ENCODE peak calls at places on chromosomes 2 and 18, in six cellular contexts. C, P, U, S, F and O are unnamed samples.
A peak's percentile ranks its signal among the peaks of the same experiment; 100 is the strongest.

GRCh38 chr2:152369176-152369860 is 34.3 kb downstream of the FMNL2 start:
- DNase-seq in C (peak; percentile 37), P (no peak), U (no peak), S (no peak), F (no peak), O (no peak)

GRCh38 chr2:165898381-165898780 is 55.2 kb downstream of the TTC21B start:
- DNase-seq in C (no peak), P (no peak), U (no peak), S (no peak), F (no peak), O (no peak)

GRCh38 chr2:9803023-9803805 is 40.1 kb upstream of the TAF1B start:
- DNase-seq in C (no peak), P (no peak), U (no peak), S (no peak), F (no peak), O (no peak)

GRCh38 chr2:207802650-207803049 is 32.9 kb upstream of the FZD5 start:
- DNase-seq in C (peak; percentile 53), P (no peak), U (no peak), S (no peak), F (no peak), O (no peak)

GRCh38 chr18:24346254-24346653 is 51.4 kb downstream of the OSBPL1A start:
- DNase-seq in C (no peak), P (no peak), U (no peak), S (no peak), F (no peak), O (no peak)

GRCh38 chr2:71129114-71129890 is 727 bp downstream of the MCEE start:
- DNase-seq in C (no peak), P (no peak), U (no peak), S (no peak), F (no peak), O (peak; percentile 39)

GRCh38 chr2:216001612-216002215 is 11.6 kb downstream of the MREG start:
- DNase-seq in C (no peak), P (no peak), U (no peak), S (no peak), F (no peak), O (no peak)

GRCh38 chr2:71700880-71701397 is 247.6 kb downstream of the DYSF start:
- DNase-seq in C (peak; percentile 61), P (no peak), U (no peak), S (no peak), F (no peak), O (no peak)

GRCh38 chr2:71605173-71605641 is 151.8 kb downstream of the DYSF start:
- DNase-seq in C (no peak), P (no peak), U (no peak), S (no peak), F (no peak), O (peak; percentile 86)

GRCh38 chr2:153871231-153872221 is at the start of gene GALNT13:
- DNase-seq in C (peak; percentile 57), P (no peak), U (no peak), S (peak; percentile 94), F (no peak), O (peak; percentile 1)

GRCh38 chr2:220188031-220188430 is 560.6 kb downstream of the SLC4A3 start:
- DNase-seq in C (no peak), P (no peak), U (no peak), S (no peak), F (no peak), O (no peak)

GRCh38 chr2:58677763-58678162 is 436.6 kb upstream of the FANCL start:
- DNase-seq in C (no peak), P (no peak), U (no peak), S (no peak), F (no peak), O (no peak)

GRCh38 chr18:22796069-22796468 is 137.1 kb upstream of the RBBP8 start:
- DNase-seq in C (no peak), P (no peak), U (no peak), S (no peak), F (no peak), O (no peak)

GRCh38 chr18:61273533-61273932 is 59.7 kb upstream of the CDH20 start:
- DNase-seq in C (no peak), P (no peak), U (no peak), S (no peak), F (no peak), O (no peak)

GRCh38 chr2:28654286-28654980 is 97.2 kb upstream of the PPP1CB start:
- DNase-seq in C (no peak), P (no peak), U (no peak), S (no peak), F (no peak), O (no peak)

GRCh38 chr2:151760139-151760650 is 25.9 kb upstream of the NEB start:
- DNase-seq in C (peak; percentile 79), P (no peak), U (no peak), S (peak; percentile 7), F (peak; percentile 69), O (no peak)

GRCh38 chr2:122139739-122140138 is 384.3 kb downstream of the TSN start:
- DNase-seq in C (no peak), P (no peak), U (no peak), S (no peak), F (no peak), O (no peak)

GRCh38 chr2:85523062-85523905 is 15.7 kb upstream of the MAT2A start:
- DNase-seq in C (no peak), P (no peak), U (no peak), S (no peak), F (peak; percentile 7), O (no peak)

GRCh38 chr2:123659120-123659519 is 366.0 kb upstream of the CNTNAP5 start:
- DNase-seq in C (no peak), P (no peak), U (no peak), S (no peak), F (no peak), O (no peak)

GRCh38 chr2:72185166-72185565 is 37.5 kb upstream of the CYP26B1 start:
- DNase-seq in C (no peak), P (no peak), U (no peak), S (no peak), F (no peak), O (peak; percentile 72)

GRCh38 chr2:45001629-45002385 is 7.4 kb downstream of the SIX2 start:
- DNase-seq in C (no peak), P (no peak), U (no peak), S (no peak), F (no peak), O (no peak)

GRCh38 chr2:25397777-25398176 is 56.1 kb upstream of the DNMT3A start:
- DNase-seq in C (no peak), P (no peak), U (no peak), S (no peak), F (no peak), O (no peak)

GRCh38 chr2:14256890-14257289 is 375.6 kb upstream of the LRATD1 start:
- DNase-seq in C (no peak), P (no peak), U (no peak), S (no peak), F (no peak), O (no peak)

GRCh38 chr2:182924311-182924710 is 57.9 kb upstream of the FRZB start:
- DNase-seq in C (no peak), P (no peak), U (no peak), S (no peak), F (no peak), O (no peak)

DNA sequence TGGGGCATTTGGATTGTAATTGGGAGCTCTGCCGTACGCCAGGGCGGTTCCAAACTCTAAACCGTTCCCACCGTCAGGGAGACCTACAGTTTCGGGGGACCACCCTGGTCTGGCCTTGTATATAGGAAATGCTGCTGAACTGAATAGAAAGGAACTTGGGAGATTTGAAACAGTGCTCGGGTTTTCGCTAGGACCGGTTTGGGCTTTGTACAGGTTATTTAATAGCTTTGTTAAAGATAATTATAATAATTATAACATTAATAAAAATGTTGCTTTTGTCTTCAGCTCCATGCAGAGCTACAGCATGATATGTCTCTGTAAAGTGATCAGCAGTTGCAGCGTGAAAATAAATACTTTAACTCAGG is 2.4 kb downstream of the SP5 start:
- DNase-seq in C (no peak), P (no peak), U (no peak), S (no peak), F (no peak), O (no peak)
- TF ChIP-seq EZH2 in C (no peak), P (no peak), U (no peak), S (no peak), F (no peak), O (peak; percentile 35)

GRCh38 chr2:149075868-149076267 is 37.4 kb downstream of the LYPD6B start:
- DNase-seq in C (no peak), P (no peak), U (no peak), S (no peak), F (no peak), O (no peak)
- TF ChIP-seq MAX in C (no peak), P (no peak), U (no peak), S (no peak), F (no peak), O (no peak)

DNA sequence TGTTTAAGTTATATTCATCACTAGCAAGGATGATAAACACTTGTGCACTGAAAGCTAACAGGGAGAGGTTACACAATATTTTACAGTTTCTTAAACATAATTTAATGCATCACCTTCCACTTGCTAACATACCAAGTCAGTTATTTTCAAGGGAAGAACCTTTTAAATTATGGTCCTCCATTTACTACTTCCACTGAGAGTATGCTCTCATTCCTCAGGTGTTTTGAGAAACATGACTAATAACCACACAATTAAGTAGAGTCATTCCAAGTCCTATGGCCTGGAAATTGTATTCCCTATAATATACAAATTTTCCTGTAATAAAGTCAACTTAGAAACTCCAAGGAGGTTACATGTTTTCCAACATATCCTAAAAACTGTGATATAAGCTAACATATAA is 152.3 kb upstream of the STON1 start:
- DNase-seq in C (no peak), P (no peak), U (no peak), S (no peak), F (no peak), O (no peak)
- TF ChIP-seq EZH2 in C (no peak), P (no peak), U (no peak), S (no peak), F (no peak), O (no peak)

GRCh38 chr2:204538179-204539009 is 6.9 kb upstream of the PARD3B start:
- DNase-seq in C (no peak), P (no peak), U (no peak), S (no peak), F (no peak), O (peak; percentile 93)
- TF ChIP-seq MAX in C (no peak), P (no peak), U (no peak), S (no peak), F (no peak), O (no peak)

GRCh38 chr18:500556-501405 is at the start of gene COLEC12:
- DNase-seq in C (no peak), P (no peak), U (no peak), S (no peak), F (peak; percentile 38), O (no peak)
- TF ChIP-seq EZH2 in C (peak; percentile 20), P (no peak), U (no peak), S (peak; percentile 67), F (no peak), O (no peak)

GRCh38 chr2:237378650-237379049 is 35.3 kb downstream of the COL6A3 start:
- DNase-seq in C (no peak), P (no peak), U (no peak), S (no peak), F (no peak), O (no peak)
- TF ChIP-seq MAX in C (no peak), P (no peak), U (no peak), S (no peak), F (no peak), O (no peak)

GRCh38 chr2:46435353-46435752 is 44.0 kb upstream of the TMEM247 start:
- DNase-seq in C (no peak), P (no peak), U (no peak), S (no peak), F (no peak), O (no peak)
- TF ChIP-seq EZH2 in C (no peak), P (no peak), U (no peak), S (no peak), F (no peak), O (no peak)